ENCODE peak calls at places on chromosomes 4 and X, in six cellular contexts. T is ELR; R is upper lobe of left lung; W is activated CD8-positive, alpha-beta memory T cell treated with anti-CD3 and anti-CD28 coated beads for 48 hours; Q is ACHN; J is posterior cingulate gyrus. E is an unnamed sample.

GRCh38 chr4:159764343-159764952 is 661.6 kb downstream of the RAPGEF2 start:
- DNase-seq in T (peak), R (no peak), W (no peak), Q (peak), J (peak), E (no peak)

GRCh38 chrX:39890807-39891206 is 207.0 kb downstream of the BCOR start:
- DNase-seq in T (no peak), R (no peak), W (no peak), Q (no peak), J (no peak), E (no peak)

GRCh38 chr4:666822-667544 is 7.1 kb downstream of the ATP5ME start:
- DNase-seq in T (no peak), R (peak), W (no peak), Q (no peak), J (no peak), E (no peak)

GRCh38 chr4:117412661-117413060 is 327.3 kb upstream of the TRAM1L1 start:
- DNase-seq in T (no peak), R (no peak), W (no peak), Q (no peak), J (no peak), E (no peak)

GRCh38 chr4:39975488-39976089 is 2.1 kb downstream of the PDS5A start:
- DNase-seq in T (peak), R (no peak), W (no peak), Q (no peak), J (no peak), E (no peak)

GRCh38 chrX:46710425-46710824 is 48.5 kb downstream of the SLC9A7 start:
- DNase-seq in T (peak), R (no peak), W (no peak), Q (no peak), J (no peak), E (peak)

GRCh38 chrX:13428055-13428786 is 108.4 kb upstream of the ATXN3L start:
- DNase-seq in T (peak), R (no peak), W (no peak), Q (no peak), J (no peak), E (peak)

GRCh38 chr4:139316733-139317132 is 14.5 kb upstream of the NDUFC1 start:
- DNase-seq in T (no peak), R (no peak), W (no peak), Q (no peak), J (no peak), E (no peak)

GRCh38 chr4:170109586-170110289 is 20.0 kb upstream of the AADAT start:
- DNase-seq in T (peak), R (no peak), W (no peak), Q (no peak), J (peak), E (no peak)

GRCh38 chr4:26263165-26263564 is 57.6 kb upstream of the RBPJ start:
- DNase-seq in T (no peak), R (no peak), W (no peak), Q (no peak), J (no peak), E (no peak)

GRCh38 chr4:110515676-110516075 is 39.7 kb downstream of the ENPEP start:
- DNase-seq in T (peak), R (no peak), W (no peak), Q (peak), J (no peak), E (no peak)

GRCh38 chrX:19840899-19841648 is 46.3 kb downstream of the SH3KBP1 start:
- DNase-seq in T (no peak), R (no peak), W (no peak), Q (no peak), J (no peak), E (peak)

GRCh38 chr4:65033899-65034298 is 624.6 kb upstream of the TECRL start:
- DNase-seq in T (peak), R (no peak), W (no peak), Q (no peak), J (no peak), E (no peak)

GRCh38 chrX:101160001-101160400 is 59.6 kb upstream of the DRP2 start:
- DNase-seq in T (no peak), R (no peak), W (no peak), Q (no peak), J (no peak), E (no peak)

GRCh38 chr4:153970169-153970568 is 181.3 kb upstream of the SFRP2 start:
- DNase-seq in T (no peak), R (no peak), W (no peak), Q (no peak), J (no peak), E (no peak)

GRCh38 chr4:169340834-169341233 is 70.1 kb upstream of the SH3RF1 start:
- DNase-seq in T (no peak), R (no peak), W (no peak), Q (no peak), J (peak), E (no peak)

GRCh38 chr4:137558951-137559350 is 26.7 kb upstream of the PCDH18 start:
- DNase-seq in T (peak), R (no peak), W (no peak), Q (no peak), J (no peak), E (no peak)

GRCh38 chrX:3154386-3154991 is 113.2 kb downstream of the ARSF start:
- DNase-seq in T (no peak), R (no peak), W (no peak), Q (no peak), J (no peak), E (no peak)

GRCh38 chr4:1559896-1560650 is 124.0 kb downstream of the FAM53A start:
- DNase-seq in T (no peak), R (peak), W (no peak), Q (no peak), J (no peak), E (no peak)

GRCh38 chr4:176635372-176636261 is 157.1 kb downstream of the VEGFC start:
- DNase-seq in T (peak), R (no peak), W (no peak), Q (peak), J (no peak), E (peak)

GRCh38 chr4:40585201-40585789 is 44.4 kb downstream of the RBM47 start:
- DNase-seq in T (no peak), R (no peak), W (no peak), Q (no peak), J (no peak), E (no peak)

GRCh38 chrX:74104356-74105065 is 199.5 kb upstream of the ZCCHC13 start:
- DNase-seq in T (peak), R (no peak), W (no peak), Q (no peak), J (no peak), E (no peak)

GRCh38 chr4:14151099-14151498 is 523.6 kb upstream of the BOD1L1 start:
- DNase-seq in T (no peak), R (no peak), W (no peak), Q (peak), J (no peak), E (no peak)

GRCh38 chr4:88661724-88662123 is 35.9 kb downstream of the NAP1L5 start:
- DNase-seq in T (peak), R (no peak), W (no peak), Q (no peak), J (no peak), E (peak)

GRCh38 chr4:111744847-111745246 is 400.4 kb upstream of the FAM241A start:
- DNase-seq in T (no peak), R (no peak), W (no peak), Q (no peak), J (no peak), E (no peak)

GRCh38 chr4:123250843-123251242 is 145.8 kb upstream of the SPRY1 start:
- DNase-seq in T (no peak), R (no peak), W (no peak), Q (no peak), J (no peak), E (peak)

GRCh38 chr4:188147176-188147575 is 7.9 kb downstream of the TRIML1 start:
- DNase-seq in T (no peak), R (no peak), W (no peak), Q (no peak), J (no peak), E (no peak)

E was measured in NCI-H226.